ENCODE peak calls at places on chromosomes 1 and 21, in four cellular contexts. J, V, Z and P are unnamed samples.

GRCh38 chr21:42003051-42003461 is 7.1 kb downstream of the ZBTB21 start:
- DNase-seq in J (no peak), V (no peak), Z (no peak), P (no peak)

GRCh38 chr1:228210076-228210651 is 2.3 kb downstream of the OBSCN start:
- DNase-seq in J (peak; percentile 59), V (peak; percentile 82), Z (no peak), P (no peak)

GRCh38 chr1:56540467-56540866 is 38.9 kb downstream of the PLPP3 start:
- DNase-seq in J (no peak), V (no peak), Z (no peak), P (no peak)

GRCh38 chr1:3606779-3607702 is 4.3 kb downstream of the MEGF6 start:
- DNase-seq in J (no peak), V (no peak), Z (no peak), P (no peak)

GRCh38 chr1:7554343-7555270 is 216.5 kb upstream of the VAMP3 start:
- DNase-seq in J (no peak), V (no peak), Z (no peak), P (no peak)

GRCh38 chr21:18178509-18178908 is 66.1 kb upstream of the CHODL start:
- DNase-seq in J (no peak), V (no peak), Z (no peak), P (no peak)

GRCh38 chr1:209884665-209885117 is 53.3 kb upstream of the SYT14 start:
- DNase-seq in J (no peak), V (peak; percentile 59), Z (no peak), P (peak; percentile 100)

GRCh38 chr1:106972074-106972473 is 84.4 kb upstream of the PRMT6 start:
- DNase-seq in J (no peak), V (no peak), Z (no peak), P (no peak)

GRCh38 chr1:171841931-171842723 is 829 bp downstream of the DNM3 start:
- DNase-seq in J (peak; percentile 47), V (peak; percentile 14), Z (no peak), P (no peak)

GRCh38 chr1:58927722-58928085 is 143.9 kb upstream of the JUN start:
- DNase-seq in J (no peak), V (no peak), Z (no peak), P (no peak)

GRCh38 chr1:84668185-84668584 is 22.1 kb downstream of the SSX2IP start:
- DNase-seq in J (peak; percentile 6), V (no peak), Z (no peak), P (no peak)

GRCh38 chr1:229030642-229031390 is 240.1 kb upstream of the RAB4A start:
- DNase-seq in J (no peak), V (no peak), Z (no peak), P (no peak)

GRCh38 chr21:45590726-45591618 is 48.7 kb upstream of the SLC19A1 start:
- DNase-seq in J (no peak), V (peak; percentile 31), Z (peak; percentile 18), P (no peak)

GRCh38 chr1:245378352-245379144 is 223.8 kb downstream of the KIF26B start:
- DNase-seq in J (no peak), V (no peak), Z (no peak), P (no peak)

GRCh38 chr21:36499578-36500471 is 19.9 kb upstream of the CLDN14 start:
- DNase-seq in J (no peak), V (peak; percentile 62), Z (peak; percentile 39), P (no peak)

GRCh38 chr21:36968414-36968813 is 1.9 kb upstream of the HLCS start:
- DNase-seq in J (no peak), V (no peak), Z (no peak), P (no peak)

DNA sequence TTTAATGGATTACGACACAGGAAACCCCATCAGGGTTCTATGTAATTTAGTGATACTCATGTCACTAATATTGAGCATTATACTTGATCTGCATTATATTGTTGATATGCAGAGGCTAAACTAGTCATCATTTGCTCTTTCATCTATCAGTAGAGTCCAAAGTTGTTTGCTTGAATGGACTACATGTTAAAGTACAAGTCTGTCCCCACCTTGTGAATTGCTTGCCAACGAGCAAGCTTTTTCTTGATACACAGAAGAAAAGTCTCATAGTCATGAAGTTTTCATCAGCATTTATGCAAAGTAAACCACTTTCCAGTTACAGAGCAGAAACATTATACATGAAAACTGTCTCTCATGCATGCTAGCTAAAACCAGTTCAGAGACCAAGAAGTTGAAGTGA is 13.1 kb downstream of the SFPQ start:
- DNase-seq in J (no peak), V (no peak), Z (no peak), P (no peak)
- H3K36me3 ChIP-seq in J (peaks cover 66% of the 10 kb centered on the region), V (peaks cover 100% of the 10 kb centered on the region), Z (no peaks in the 10 kb centered on the region), P (peaks cover 1% of the 10 kb centered on the region)

DNA sequence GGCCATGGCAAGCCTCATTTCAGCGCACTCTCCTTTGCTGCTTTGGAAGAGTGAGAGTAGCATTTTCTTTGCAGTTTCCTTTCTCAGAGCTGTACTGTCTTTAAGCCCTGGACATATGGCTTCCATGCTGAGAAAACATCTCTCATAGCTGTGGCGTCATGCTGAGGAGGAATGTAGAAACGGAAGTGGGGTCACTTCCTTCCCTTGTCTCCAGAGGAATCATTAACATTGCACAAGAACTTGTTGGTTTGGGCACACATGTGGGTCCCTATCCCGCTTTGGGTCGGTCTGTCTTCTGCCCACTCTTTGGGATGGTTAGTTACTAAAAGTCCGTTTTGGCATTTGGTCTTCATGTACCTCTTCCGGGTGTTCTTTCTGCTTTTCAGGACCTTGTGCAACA is 5.6 kb downstream of the MFN2 start:
- DNase-seq in J (no peak), V (no peak), Z (no peak), P (no peak)
- H3K4me3 ChIP-seq in J (no peak overlapping the region), V (no peak overlapping the region), Z (no peak overlapping the region), P (no peak overlapping the region)

DNA sequence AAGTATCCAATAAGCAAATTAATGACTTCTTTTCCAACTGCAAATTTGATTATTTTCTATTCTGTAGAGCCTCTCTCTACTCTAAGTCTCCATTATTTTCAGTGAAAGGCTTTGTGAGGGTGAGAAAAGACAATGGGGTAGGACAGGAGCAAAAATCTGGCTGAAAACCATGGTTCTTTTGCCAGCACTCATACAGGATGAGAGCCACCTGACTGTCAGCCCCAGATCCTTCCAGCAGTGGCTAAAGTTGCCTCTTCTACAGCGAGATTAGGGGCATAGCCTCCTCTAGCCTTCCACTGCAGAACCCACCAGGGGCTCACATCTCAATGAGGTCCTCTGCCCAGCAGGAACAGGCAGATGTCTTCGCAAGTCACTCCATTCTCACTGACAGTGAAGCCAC is 23.7 kb downstream of the NMNAT2 start:
- DNase-seq in J (no peak), V (no peak), Z (no peak), P (no peak)
- TF ChIP-seq CTCF in J (no peak), V (no peak), Z (no peak), P (no peak)

GRCh38 chr1:155964193-155964592 is 14.2 kb downstream of the ARHGEF2 start:
- DNase-seq in J (no peak), V (no peak), Z (no peak), P (no peak)

GRCh38 chr1:155962599-155963211 is 15.6 kb downstream of the ARHGEF2 start:
- DNase-seq in J (no peak), V (no peak), Z (peak; percentile 38), P (no peak)

GRCh38 chr1:155957411-155957915 is 16.0 kb downstream of the RXFP4 start:
- DNase-seq in J (no peak), V (no peak), Z (no peak), P (no peak)

GRCh38 chr1:155961937-155962336 is 16.4 kb downstream of the ARHGEF2 start:
- DNase-seq in J (no peak), V (peak; percentile 82), Z (peak; percentile 43), P (peak; percentile 98)

DNA sequence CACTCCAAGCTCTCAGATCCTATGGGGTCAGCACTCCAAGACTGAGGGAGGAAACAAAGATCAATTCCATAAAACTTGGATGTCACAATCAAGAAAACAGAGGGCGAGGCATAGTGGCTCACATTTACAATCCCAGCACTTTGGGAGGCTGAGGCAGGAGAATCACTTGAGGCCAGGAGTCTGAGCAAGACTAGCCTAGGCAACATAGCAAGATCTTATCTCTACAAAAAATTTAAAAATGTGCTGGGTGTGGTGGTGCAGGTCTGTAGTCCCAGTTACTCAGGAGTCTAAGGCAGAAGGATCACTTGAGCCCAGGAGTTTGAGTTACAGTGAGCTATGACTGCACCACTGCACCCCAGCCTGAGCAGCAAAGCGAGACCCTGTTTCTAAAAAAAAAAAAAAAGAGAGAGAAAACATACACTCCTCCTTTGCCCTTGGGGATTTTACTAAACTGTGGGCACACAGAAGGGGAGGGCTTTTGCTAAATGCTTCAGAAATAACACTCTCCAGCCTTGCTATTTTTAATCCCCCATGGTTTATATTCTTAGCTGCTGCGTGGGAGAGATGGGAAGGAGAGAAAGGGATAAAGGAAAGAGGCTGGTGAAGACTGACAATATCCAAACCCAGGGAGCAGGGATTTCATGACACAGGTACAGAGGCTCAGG is 18.1 kb downstream of the ARHGEF2 start:
- DNase-seq in J (no peak), V (no peak), Z (no peak), P (no peak)
- H3K36me3 ChIP-seq in J (peaks cover 1% of the 10 kb centered on the region), V (peaks cover 99% of the 10 kb centered on the region), Z (no peaks in the 10 kb centered on the region), P (peaks cover 5% of the 10 kb centered on the region)

GRCh38 chr1:201648066-201648910 is 109.4 kb downstream of the NAV1 start:
- DNase-seq in J (peak; percentile 79), V (peak; percentile 57), Z (peak; percentile 35), P (no peak)

GRCh38 chr1:201647722-201648065 is 108.8 kb downstream of the NAV1 start:
- DNase-seq in J (peak; percentile 54), V (no peak), Z (no peak), P (no peak)

GRCh38 chr1:201646623-201647022 is 107.7 kb downstream of the NAV1 start:
- DNase-seq in J (no peak), V (no peak), Z (no peak), P (no peak)

GRCh38 chr1:201645956-201646355 is 107.0 kb downstream of the NAV1 start:
- DNase-seq in J (no peak), V (no peak), Z (no peak), P (no peak)

DNA sequence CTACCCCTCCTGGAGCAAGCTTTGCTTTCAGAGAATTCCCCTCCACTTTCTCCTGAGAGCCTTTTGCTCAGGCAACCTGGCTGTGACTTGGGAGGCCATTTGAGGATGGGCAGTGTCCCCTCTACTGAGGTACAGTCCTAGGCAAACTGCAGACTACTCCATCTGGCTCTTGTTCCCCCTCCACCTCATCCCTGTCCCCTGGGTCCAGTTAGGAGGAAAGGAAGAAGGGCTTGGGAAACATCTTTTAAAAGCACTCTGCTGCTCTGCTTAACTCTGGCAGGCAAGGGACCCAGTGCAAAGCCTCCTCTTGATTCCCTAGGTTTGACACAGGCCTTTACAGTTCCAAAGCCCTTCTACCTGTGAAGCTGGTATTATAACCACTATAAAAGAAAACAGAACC is 108.2 kb downstream of the NAV1 start:
- DNase-seq in J (no peak), V (no peak), Z (no peak), P (no peak)
- H3K4me3 ChIP-seq in J (peak overlapping the region; percentile 58), V (no peak overlapping the region), Z (no peak overlapping the region), P (no peak overlapping the region)

GRCh38 chr1:54967372-54967771 is 13.1 kb upstream of the TMEM61 start:
- DNase-seq in J (no peak), V (no peak), Z (no peak), P (no peak)
- TF ChIP-seq CTCF in J (no peak), V (no peak), Z (no peak), P (no peak)

GRCh38 chr21:34075099-34075425 is 1.7 kb downstream of the MRPS6 start:
- DNase-seq in J (no peak), V (no peak), Z (no peak), P (no peak)

GRCh38 chr21:34076835-34077234 is 3.5 kb downstream of the MRPS6 start:
- DNase-seq in J (no peak), V (no peak), Z (no peak), P (no peak)

GRCh38 chr21:34073749-34074282 is 438 bp downstream of the MRPS6 start:
- DNase-seq in J (peak; percentile 67), V (peak; percentile 56), Z (peak; percentile 52), P (no peak)

GRCh38 chr21:34074283-34075098 is 1.1 kb downstream of the MRPS6 start:
- DNase-seq in J (peak; percentile 74), V (no peak), Z (no peak), P (no peak)

GRCh38 chr21:34075760-34076159 is 2.4 kb downstream of the MRPS6 start:
- DNase-seq in J (no peak), V (no peak), Z (no peak), P (no peak)
- H3K36me3 ChIP-seq in J (peaks cover 13% of the 10 kb centered on the region), V (peaks cover 3% of the 10 kb centered on the region), Z (no peaks in the 10 kb centered on the region), P (no peaks in the 10 kb centered on the region)